ENCODE peak calls at places on chromosomes 3 and 15, in six cellular contexts. R is NCI-H1417, X is activated T-cell treated with anti-CD3 and anti-CD28 coated beads for 48 hours, T is GM20000, I is left colon, B is iris pigment epithelial cell. O is an unnamed sample.

GRCh38 chr3:18411541-18411940 is 13.6 kb downstream of the SATB1 start:
- DNase-seq in R (no peak), X (no peak), T (no peak), I (no peak), B (no peak), O (no peak)

GRCh38 chr3:185555101-185555501 is 2.7 kb upstream of the LIPH start:
- DNase-seq in R (no peak), X (no peak), T (no peak), I (no peak), B (peak), O (no peak)

GRCh38 chr15:50996641-50997040 is 88.2 kb downstream of the AP4E1 start:
- DNase-seq in R (no peak), X (no peak), T (no peak), I (no peak), B (peak), O (no peak)

GRCh38 chr15:70855764-70856163 is 1.8 kb upstream of the LARP6 start:
- DNase-seq in R (no peak), X (no peak), T (no peak), I (no peak), B (no peak), O (no peak)

GRCh38 chr3:124786491-124787241 is 56.4 kb downstream of the UMPS start:
- DNase-seq in R (no peak), X (no peak), T (no peak), I (no peak), B (peak), O (no peak)

GRCh38 chr3:37981348-37981664 is 9.3 kb upstream of the VILL start:
- DNase-seq in R (no peak), X (no peak), T (no peak), I (peak), B (no peak), O (no peak)

GRCh38 chr3:14455571-14456317 is 53.3 kb downstream of the SLC6A6 start:
- DNase-seq in R (no peak), X (no peak), T (no peak), I (no peak), B (no peak), O (no peak)

GRCh38 chr3:134867277-134867676 is 72.2 kb downstream of the EPHB1 start:
- DNase-seq in R (no peak), X (no peak), T (no peak), I (no peak), B (no peak), O (no peak)

GRCh38 chr3:194161181-194162045 is 25.5 kb downstream of the HES1 start:
- DNase-seq in R (no peak), X (no peak), T (no peak), I (no peak), B (no peak), O (no peak)

GRCh38 chr15:57111002-57111401 is 192.6 kb downstream of the TCF12 start:
- DNase-seq in R (no peak), X (no peak), T (no peak), I (no peak), B (no peak), O (no peak)

GRCh38 chr15:36356511-36356910 is 222.9 kb upstream of the CDIN1 start:
- DNase-seq in R (no peak), X (no peak), T (no peak), I (no peak), B (no peak), O (no peak)

O was measured in GM12864.